ENCODE peak calls at places on chromosomes 16 and 17, in five cellular contexts. C is fibroblast of lung, Y is neural progenitor cell, Q is Caco-2, J is pancreas. P is an unnamed sample. For H3K4me1, the result is how much of the 10 kb centered on the place peaks cover.

GRCh38 chr16:24525970-24526559 is 13.3 kb upstream of the RBBP6 start:
- DNase-seq in C (peak), Y (no peak), Q (peak), J (peak), P (no peak)

GRCh38 chr16:21301168-21301894 is 23.2 kb upstream of the CRYM start:
- DNase-seq in C (peak), Y (peak), Q (peak), J (peak), P (peak)

GRCh38 chr17:42484304-42484703 is 25.6 kb downstream of the ATP6V0A1 start:
- DNase-seq in C (no peak), Y (no peak), Q (no peak), J (no peak), P (no peak)

GRCh38 chr17:50909765-50910661 is 43.9 kb upstream of the TOB1 start:
- DNase-seq in C (no peak), Y (no peak), Q (no peak), J (no peak), P (no peak)

GRCh38 chr16:17474572-17474971 is 3.8 kb upstream of the XYLT1 start:
- DNase-seq in C (no peak), Y (peak), Q (no peak), J (no peak), P (no peak)

GRCh38 chr17:42553161-42553818 is 567 bp downstream of the HSD17B1 start:
- DNase-seq in C (no peak), Y (peak), Q (no peak), J (no peak), P (no peak)

GRCh38 chr17:21033350-21033749 is 9.5 kb downstream of the USP22 start:
- DNase-seq in C (peak), Y (no peak), Q (no peak), J (no peak), P (no peak)

GRCh38 chr16:70478169-70478568 is 23.8 kb downstream of the FCSK start:
- DNase-seq in C (no peak), Y (no peak), Q (no peak), J (no peak), P (no peak)

GRCh38 chr16:1780677-1781072 is 1.7 kb downstream of the SPSB3 start:
- DNase-seq in C (no peak), Y (no peak), Q (no peak), J (no peak), P (no peak)

DNA sequence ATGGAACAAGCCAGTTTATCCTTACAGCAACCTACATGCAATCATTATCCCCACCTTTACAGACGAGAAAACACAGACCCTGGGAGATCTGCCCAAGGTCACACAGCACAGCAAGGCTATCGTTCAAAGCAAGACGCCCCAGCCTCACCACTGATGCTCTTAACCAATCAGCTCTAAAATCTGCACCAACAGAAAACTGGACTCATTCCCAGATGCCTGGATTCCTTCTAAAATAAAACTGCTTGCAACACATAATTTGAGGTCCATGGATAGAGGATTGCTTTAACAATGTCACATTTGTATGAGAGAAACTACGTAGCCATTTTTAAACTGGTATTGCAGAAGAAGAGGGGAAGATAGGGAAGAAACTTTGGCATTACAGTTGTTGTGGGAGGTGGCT is 6.8 kb downstream of the COTL1 start:
- DNase-seq in C (peak), Y (no peak), Q (no peak), J (no peak), P (no peak)
- H3K4me1 ChIP-seq in C (under half), Y (under half), Q (under half), J (under half), P (under half)

DNA sequence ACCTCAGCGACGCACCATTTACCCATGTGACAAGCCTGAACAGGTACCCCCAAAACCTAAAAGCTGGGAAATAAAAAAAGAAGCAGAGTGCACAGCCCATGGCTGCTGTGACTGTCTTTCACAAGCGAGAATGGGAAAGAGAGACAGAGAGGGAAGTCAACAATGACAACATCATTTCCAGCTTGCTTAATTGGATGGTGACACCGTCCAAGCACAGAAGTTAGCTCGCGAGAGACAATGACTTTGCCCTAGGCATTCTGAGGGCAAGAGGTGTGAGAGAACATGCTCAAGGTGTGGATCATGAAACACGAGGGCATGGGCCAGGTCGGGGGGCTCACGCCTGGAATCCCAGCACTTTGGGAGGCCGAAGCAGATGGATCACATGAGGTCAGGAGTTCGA is 19.3 kb upstream of the NSMCE1 start:
- DNase-seq in C (no peak), Y (no peak), Q (no peak), J (no peak), P (no peak)
- TF ChIP-seq CTCF in C (no peak), Y (no peak), Q (no peak), J (no peak), P (no peak)

GRCh38 chr17:46176975-46177374 is 16.3 kb downstream of the KANSL1 start:
- DNase-seq in C (no peak), Y (no peak), Q (no peak), J (no peak), P (no peak)
- H3K4me1 ChIP-seq in C (under half), Y (under half), Q (under half), J (half or more), P (half or more)

GRCh38 chr16:525520-526180 is 1.9 kb upstream of the CAPN15 start:
- DNase-seq in C (peak), Y (no peak), Q (no peak), J (peak), P (no peak)

GRCh38 chr16:528111-529011 is 849 bp downstream of the CAPN15 start:
- DNase-seq in C (peak), Y (peak), Q (peak), J (peak), P (no peak)

GRCh38 chr16:526181-527014 is 1.1 kb upstream of the CAPN15 start:
- DNase-seq in C (peak), Y (peak), Q (peak), J (peak), P (peak)

GRCh38 chr16:529012-529575 is 1.6 kb downstream of the CAPN15 start:
- DNase-seq in C (no peak), Y (no peak), Q (no peak), J (peak), P (no peak)

DNA sequence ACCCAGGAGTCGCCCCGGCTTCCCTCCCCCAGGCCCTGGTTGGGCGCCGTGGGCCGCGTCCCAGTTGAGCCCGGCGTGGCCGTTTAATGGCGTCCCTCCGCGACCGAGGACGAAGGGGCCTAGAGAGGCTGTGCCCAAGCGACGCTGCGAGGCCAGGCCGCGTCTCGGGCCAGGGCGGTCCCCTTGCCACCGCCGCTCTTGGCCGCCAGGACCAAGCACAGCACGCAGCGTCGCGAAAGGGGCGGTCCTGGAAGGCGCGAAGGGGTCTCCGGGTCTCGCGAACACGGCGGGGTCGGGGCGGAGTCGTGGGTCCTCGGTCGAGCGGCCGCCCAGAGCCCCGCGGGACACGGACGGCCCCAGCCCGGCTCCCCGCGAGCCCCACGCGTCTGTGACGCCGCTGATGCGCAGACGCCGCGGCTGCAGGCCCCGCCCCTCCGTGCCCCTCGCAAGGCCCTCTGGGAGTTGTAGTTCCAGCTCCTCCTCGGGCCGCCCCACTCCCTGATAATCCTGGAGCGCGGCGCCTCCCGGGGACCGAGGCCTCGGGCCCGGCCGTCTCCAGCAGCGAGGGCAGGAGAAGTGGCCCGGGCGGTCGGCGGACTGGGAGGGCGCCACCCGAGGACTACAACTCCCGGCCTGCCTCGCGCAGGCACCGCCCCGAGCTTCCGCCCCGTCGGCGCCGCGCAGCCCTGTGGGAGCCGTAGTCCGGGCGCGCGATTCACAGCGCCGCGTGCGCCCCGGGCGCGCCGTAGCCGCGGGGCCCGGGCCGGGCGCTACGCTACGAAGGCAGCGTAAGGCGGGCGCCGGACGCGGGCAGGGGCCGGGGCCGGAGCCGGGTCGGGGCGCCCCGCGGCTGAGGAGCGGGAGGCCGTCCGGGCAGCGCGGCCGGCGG is at the start of gene CAPN15:
- DNase-seq in C (peak), Y (peak), Q (peak), J (peak), P (peak)
- TF ChIP-seq CTCF in C (no peak), Y (peak), Q (peak), J (peak), P (peak)

DNA sequence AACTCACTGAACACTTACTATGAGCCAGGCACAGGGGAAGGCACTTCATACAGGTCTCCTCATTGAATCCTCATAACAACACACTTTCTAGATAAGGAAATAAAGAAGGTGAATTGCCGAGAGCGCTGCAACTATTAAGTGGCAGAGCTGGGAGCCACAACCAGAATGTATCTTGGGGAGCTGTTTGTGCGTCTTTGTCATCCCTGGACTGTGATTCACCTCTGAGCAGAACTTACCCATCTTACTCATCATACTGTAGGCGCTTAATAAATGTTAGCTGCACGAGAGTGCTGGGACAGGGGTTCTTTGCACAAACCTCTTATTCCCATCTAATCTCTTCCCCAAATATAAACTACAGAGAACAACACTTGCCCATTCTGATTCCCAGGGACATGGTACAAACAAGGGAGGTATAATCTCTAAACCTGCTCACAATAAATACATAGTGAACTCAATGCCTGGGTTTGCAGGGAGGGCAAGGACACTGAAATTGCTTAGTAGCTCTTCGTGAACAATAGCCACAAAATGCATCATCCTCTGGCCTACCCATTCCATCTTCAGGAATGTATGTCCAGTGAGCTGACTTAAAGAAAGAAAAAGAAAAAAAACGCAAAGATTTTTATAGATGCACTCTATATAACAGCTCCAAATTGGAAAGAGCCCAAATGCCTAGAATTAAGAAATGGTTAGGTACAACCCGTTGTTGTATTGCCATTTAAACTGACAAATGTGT is 43.0 kb downstream of the MYO18A start:
- DNase-seq in C (no peak), Y (no peak), Q (no peak), J (no peak), P (no peak)
- H3K4me1 ChIP-seq in C (under half), Y (half or more), Q (under half), J (under half), P (half or more)

DNA sequence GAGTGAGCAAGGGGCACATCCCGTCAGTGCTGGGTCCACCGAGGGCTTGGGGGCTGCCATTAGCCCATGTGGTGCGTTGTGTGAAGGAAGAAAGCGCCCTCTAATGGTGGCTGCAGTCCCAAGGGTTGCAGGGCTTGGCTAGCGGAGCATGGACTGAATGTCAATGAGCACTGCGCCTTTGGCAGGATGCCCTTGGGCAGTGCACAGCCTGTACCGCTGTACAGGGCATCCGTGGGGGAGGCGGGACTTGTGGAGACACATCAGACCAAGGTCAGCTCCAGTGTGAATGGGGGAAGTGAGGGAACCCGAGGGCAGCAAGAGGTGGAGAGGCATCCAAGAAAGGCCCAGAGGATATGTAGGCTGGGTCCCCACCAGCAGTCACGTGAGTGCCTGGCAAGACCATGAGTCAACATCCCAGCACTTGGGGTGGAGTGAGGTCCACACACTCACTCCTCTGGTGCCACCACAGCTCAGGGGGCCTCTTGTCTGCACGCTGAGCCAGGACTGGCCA is 75.5 kb upstream of the MED9 start:
- DNase-seq in C (no peak), Y (peak), Q (peak), J (no peak), P (no peak)
- TF ChIP-seq CTCF in C (no peak), Y (peak), Q (no peak), J (no peak), P (no peak)

P was measured in left ventricle myocardium inferior.